ENCODE peak calls at places on chromosomes 16 and 17, in eight cellular contexts. One of them, this sample, is unnamed.

GRCh38 chr17:27466748-27467375 is 10.6 kb downstream of the KSR1 start:
- DNase-seq in CD8-positive, alpha-beta T cell: no peak
- DNase-seq in stomach: no peak
- DNase-seq in A673: no peak
- DNase-seq in fibroblast of lung: no peak
- DNase-seq in cardiac muscle cell: no peak
- DNase-seq in SK-N-SH: no peak
- DNase-seq in GM23338: no peak
- DNase-seq in this sample: no peak

GRCh38 chr16:50400312-50400966 is 31.7 kb upstream of the BRD7 start:
- DNase-seq in cardiac muscle cell: no peak
- DNase-seq in stomach: no peak
- DNase-seq in SK-N-SH: no peak
- DNase-seq in GM23338: no peak
- DNase-seq in CD8-positive, alpha-beta T cell: peak; percentile 43
- DNase-seq in fibroblast of lung: no peak
- DNase-seq in A673: no peak
- DNase-seq in this sample: no peak

GRCh38 chr17:20077978-20078674 is 69.0 kb downstream of the SPECC1 start:
- DNase-seq in CD8-positive, alpha-beta T cell: no peak
- DNase-seq in fibroblast of lung: no peak
- DNase-seq in A673: no peak
- DNase-seq in cardiac muscle cell: no peak
- DNase-seq in stomach: no peak
- DNase-seq in SK-N-SH: no peak
- DNase-seq in GM23338: no peak
- DNase-seq in this sample: no peak

GRCh38 chr16:66298006-66298405 is 68.5 kb upstream of the CDH5 start:
- DNase-seq in cardiac muscle cell: no peak
- DNase-seq in GM23338: no peak
- DNase-seq in SK-N-SH: no peak
- DNase-seq in fibroblast of lung: no peak
- DNase-seq in A673: no peak
- DNase-seq in stomach: no peak
- DNase-seq in CD8-positive, alpha-beta T cell: peak; percentile 23
- DNase-seq in this sample: no peak

GRCh38 chr16:71230122-71230845 is at the start of gene HYDIN:
- DNase-seq in SK-N-SH: peak; percentile 91
- DNase-seq in stomach: no peak
- DNase-seq in GM23338: peak; percentile 99
- DNase-seq in CD8-positive, alpha-beta T cell: no peak
- DNase-seq in A673: peak; percentile 78
- DNase-seq in fibroblast of lung: peak; percentile 37
- DNase-seq in cardiac muscle cell: peak; percentile 96
- DNase-seq in this sample: no peak

GRCh38 chr16:1815461-1815860 is 11.2 kb downstream of the HAGH start:
- DNase-seq in cardiac muscle cell: no peak
- DNase-seq in SK-N-SH: no peak
- DNase-seq in A673: no peak
- DNase-seq in fibroblast of lung: no peak
- DNase-seq in GM23338: no peak
- DNase-seq in stomach: no peak
- DNase-seq in CD8-positive, alpha-beta T cell: no peak
- DNase-seq in this sample: no peak

GRCh38 chr16:28188085-28188916 is 23.5 kb downstream of the XPO6 start:
- DNase-seq in stomach: no peak
- DNase-seq in A673: peak; percentile 87
- DNase-seq in GM23338: no peak
- DNase-seq in fibroblast of lung: peak; percentile 58
- DNase-seq in SK-N-SH: no peak
- DNase-seq in cardiac muscle cell: no peak
- DNase-seq in CD8-positive, alpha-beta T cell: no peak
- DNase-seq in this sample: no peak

GRCh38 chr17:12523244-12523643 is 142.4 kb upstream of the MYOCD start:
- DNase-seq in SK-N-SH: no peak
- DNase-seq in A673: no peak
- DNase-seq in stomach: no peak
- DNase-seq in CD8-positive, alpha-beta T cell: no peak
- DNase-seq in GM23338: no peak
- DNase-seq in cardiac muscle cell: no peak
- DNase-seq in fibroblast of lung: no peak
- DNase-seq in this sample: no peak

GRCh38 chr17:31575043-31575442 is 183.6 kb downstream of the RAB11FIP4 start:
- DNase-seq in SK-N-SH: no peak
- DNase-seq in CD8-positive, alpha-beta T cell: no peak
- DNase-seq in GM23338: no peak
- DNase-seq in cardiac muscle cell: no peak
- DNase-seq in stomach: no peak
- DNase-seq in A673: no peak
- DNase-seq in fibroblast of lung: no peak
- DNase-seq in this sample: no peak

GRCh38 chr17:14739656-14740431 is 439.0 kb downstream of the HS3ST3B1 start:
- DNase-seq in CD8-positive, alpha-beta T cell: no peak
- DNase-seq in SK-N-SH: no peak
- DNase-seq in GM23338: no peak
- DNase-seq in stomach: no peak
- DNase-seq in A673: no peak
- DNase-seq in cardiac muscle cell: no peak
- DNase-seq in fibroblast of lung: no peak
- DNase-seq in this sample: no peak

GRCh38 chr17:32551186-32551955 is 64.6 kb downstream of the CDK5R1 start:
- DNase-seq in GM23338: no peak
- DNase-seq in stomach: no peak
- DNase-seq in CD8-positive, alpha-beta T cell: no peak
- DNase-seq in A673: no peak
- DNase-seq in fibroblast of lung: peak; percentile 28
- DNase-seq in SK-N-SH: no peak
- DNase-seq in cardiac muscle cell: no peak
- DNase-seq in this sample: peak; percentile 37

GRCh38 chr17:51524524-51524923 is 264.2 kb downstream of the UTP18 start:
- DNase-seq in GM23338: no peak
- DNase-seq in SK-N-SH: no peak
- DNase-seq in A673: no peak
- DNase-seq in stomach: no peak
- DNase-seq in fibroblast of lung: no peak
- DNase-seq in CD8-positive, alpha-beta T cell: no peak
- DNase-seq in cardiac muscle cell: no peak
- DNase-seq in this sample: no peak

GRCh38 chr17:27106982-27107360 is 186.9 kb upstream of the WSB1 start:
- DNase-seq in cardiac muscle cell: no peak
- DNase-seq in A673: no peak
- DNase-seq in stomach: no peak
- DNase-seq in CD8-positive, alpha-beta T cell: no peak
- DNase-seq in fibroblast of lung: no peak
- DNase-seq in GM23338: no peak
- DNase-seq in SK-N-SH: no peak
- DNase-seq in this sample: no peak

GRCh38 chr16:24977673-24978065 is 37.5 kb downstream of the ARHGAP17 start:
- DNase-seq in CD8-positive, alpha-beta T cell: no peak
- DNase-seq in stomach: no peak
- DNase-seq in A673: peak; percentile 62
- DNase-seq in cardiac muscle cell: no peak
- DNase-seq in fibroblast of lung: peak; percentile 88
- DNase-seq in SK-N-SH: no peak
- DNase-seq in GM23338: peak; percentile 38
- DNase-seq in this sample: no peak

GRCh38 chr16:67201411-67202345 is 2.7 kb downstream of the ELMO3 start:
- DNase-seq in GM23338: no peak
- DNase-seq in A673: no peak
- DNase-seq in CD8-positive, alpha-beta T cell: no peak
- DNase-seq in SK-N-SH: no peak
- DNase-seq in fibroblast of lung: no peak
- DNase-seq in stomach: no peak
- DNase-seq in cardiac muscle cell: no peak
- DNase-seq in this sample: no peak

GRCh38 chr17:78884148-78884870 is 18.7 kb downstream of the CEP295NL start:
- DNase-seq in GM23338: peak; percentile 31
- DNase-seq in SK-N-SH: no peak
- DNase-seq in A673: no peak
- DNase-seq in stomach: no peak
- DNase-seq in CD8-positive, alpha-beta T cell: no peak
- DNase-seq in fibroblast of lung: no peak
- DNase-seq in cardiac muscle cell: no peak
- DNase-seq in this sample: no peak

GRCh38 chr17:78885956-78886355 is 17.0 kb downstream of the CEP295NL start:
- DNase-seq in SK-N-SH: peak; percentile 9
- DNase-seq in stomach: no peak
- DNase-seq in cardiac muscle cell: no peak
- DNase-seq in fibroblast of lung: no peak
- DNase-seq in GM23338: no peak
- DNase-seq in CD8-positive, alpha-beta T cell: no peak
- DNase-seq in A673: no peak
- DNase-seq in this sample: no peak

GRCh38 chr17:78886954-78887353 is 16.0 kb downstream of the CEP295NL start:
- DNase-seq in fibroblast of lung: no peak
- DNase-seq in CD8-positive, alpha-beta T cell: no peak
- DNase-seq in stomach: no peak
- DNase-seq in A673: no peak
- DNase-seq in SK-N-SH: no peak
- DNase-seq in GM23338: no peak
- DNase-seq in cardiac muscle cell: no peak
- DNase-seq in this sample: no peak

GRCh38 chr17:78883533-78884131 is 19.4 kb downstream of the CEP295NL start:
- DNase-seq in SK-N-SH: peak; percentile 93
- DNase-seq in stomach: peak; percentile 56
- DNase-seq in fibroblast of lung: peak; percentile 97
- DNase-seq in cardiac muscle cell: peak; percentile 60
- DNase-seq in A673: peak; percentile 40
- DNase-seq in CD8-positive, alpha-beta T cell: no peak
- DNase-seq in GM23338: peak; percentile 77
- DNase-seq in this sample: no peak

GRCh38 chr17:78884876-78885667 is 17.9 kb downstream of the CEP295NL start:
- DNase-seq in GM23338: no peak
- DNase-seq in cardiac muscle cell: no peak
- DNase-seq in stomach: no peak
- DNase-seq in CD8-positive, alpha-beta T cell: no peak
- DNase-seq in fibroblast of lung: no peak
- DNase-seq in A673: no peak
- DNase-seq in SK-N-SH: peak; percentile 29
- DNase-seq in this sample: no peak
- H3K4me1 ChIP-seq in GM23338: peaks cover 14% of the 10 kb centered on the region
- H3K4me1 ChIP-seq in cardiac muscle cell: peaks cover 18% of the 10 kb centered on the region
- H3K4me1 ChIP-seq in stomach: peaks cover 33% of the 10 kb centered on the region
- H3K4me1 ChIP-seq in CD8-positive, alpha-beta T cell: peaks cover 36% of the 10 kb centered on the region
- H3K4me1 ChIP-seq in fibroblast of lung: peaks cover 50% of the 10 kb centered on the region
- H3K4me1 ChIP-seq in A673: peaks cover 5% of the 10 kb centered on the region
- H3K4me1 ChIP-seq in SK-N-SH: peaks cover 65% of the 10 kb centered on the region
- H3K4me1 ChIP-seq in this sample: peaks cover 9% of the 10 kb centered on the region

DNA sequence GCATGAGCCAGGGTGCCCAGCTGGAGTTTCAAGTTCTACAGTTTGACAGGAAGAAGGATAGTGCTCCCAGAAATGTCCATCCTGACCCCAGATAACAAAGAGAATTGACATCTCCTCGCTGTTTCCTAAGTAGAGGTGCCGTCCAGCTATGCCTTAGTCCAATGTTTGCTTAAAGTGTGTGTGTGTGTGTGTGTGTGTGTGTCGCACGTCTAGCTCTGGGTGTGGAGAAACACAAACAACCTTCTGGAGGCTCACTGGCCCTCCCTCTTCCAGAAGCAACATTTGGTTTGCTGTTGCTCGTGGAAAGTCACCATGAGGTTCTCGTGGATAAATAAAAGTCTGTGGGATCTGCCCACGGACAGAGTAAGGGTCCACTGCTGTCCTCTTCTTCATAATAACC is 22.1 kb downstream of the EMP2 start:
- DNase-seq in CD8-positive, alpha-beta T cell: no peak
- DNase-seq in A673: no peak
- DNase-seq in stomach: peak; percentile 40
- DNase-seq in GM23338: no peak
- DNase-seq in fibroblast of lung: no peak
- DNase-seq in SK-N-SH: no peak
- DNase-seq in cardiac muscle cell: no peak
- DNase-seq in this sample: no peak
- H3K4me3 ChIP-seq in CD8-positive, alpha-beta T cell: no peak overlapping the region
- H3K4me3 ChIP-seq in A673: no peak overlapping the region
- H3K4me3 ChIP-seq in stomach: peak overlapping the region; percentile 15
- H3K4me3 ChIP-seq in GM23338: no peak overlapping the region
- H3K4me3 ChIP-seq in fibroblast of lung: no peak overlapping the region
- H3K4me3 ChIP-seq in SK-N-SH: no peak overlapping the region
- H3K4me3 ChIP-seq in cardiac muscle cell: no peak overlapping the region
- H3K4me3 ChIP-seq in this sample: no peak overlapping the region

GRCh38 chr16:89863741-89864391 is 9.5 kb upstream of the TCF25 start:
- DNase-seq in stomach: no peak
- DNase-seq in CD8-positive, alpha-beta T cell: peak; percentile 62
- DNase-seq in SK-N-SH: no peak
- DNase-seq in GM23338: no peak
- DNase-seq in cardiac muscle cell: no peak
- DNase-seq in A673: no peak
- DNase-seq in fibroblast of lung: peak; percentile 14
- DNase-seq in this sample: peak; percentile 24
- H3K27ac ChIP-seq in stomach: peak overlapping the region; percentile 9
- H3K27ac ChIP-seq in CD8-positive, alpha-beta T cell: peak overlapping the region; percentile 37
- H3K27ac ChIP-seq in SK-N-SH: no peak overlapping the region
- H3K27ac ChIP-seq in GM23338: no peak overlapping the region
- H3K27ac ChIP-seq in cardiac muscle cell: no peak overlapping the region
- H3K27ac ChIP-seq in A673: no peak overlapping the region
- H3K27ac ChIP-seq in fibroblast of lung: no peak overlapping the region
- H3K27ac ChIP-seq in this sample: no peak overlapping the region

GRCh38 chr17:63557416-63557815 is 7.1 kb downstream of the DCAF7 start:
- DNase-seq in A673: no peak
- DNase-seq in fibroblast of lung: no peak
- DNase-seq in stomach: no peak
- DNase-seq in GM23338: no peak
- DNase-seq in SK-N-SH: no peak
- DNase-seq in cardiac muscle cell: no peak
- DNase-seq in CD8-positive, alpha-beta T cell: no peak
- DNase-seq in this sample: no peak
- H3K4me1 ChIP-seq in A673: no peaks in the 10 kb centered on the region
- H3K4me1 ChIP-seq in fibroblast of lung: peaks cover 7% of the 10 kb centered on the region
- H3K4me1 ChIP-seq in stomach: peaks cover 27% of the 10 kb centered on the region
- H3K4me1 ChIP-seq in GM23338: peaks cover 4% of the 10 kb centered on the region
- H3K4me1 ChIP-seq in SK-N-SH: peaks cover 18% of the 10 kb centered on the region
- H3K4me1 ChIP-seq in cardiac muscle cell: peaks cover 6% of the 10 kb centered on the region
- H3K4me1 ChIP-seq in CD8-positive, alpha-beta T cell: peaks cover 45% of the 10 kb centered on the region
- H3K4me1 ChIP-seq in this sample: no peaks in the 10 kb centered on the region